ENCODE peak calls at places on chromosome X, in six cellular contexts. One of them, this sample, is unnamed.

GRCh38 chrX:154093965-154094364 is 3.6 kb downstream of the MECP2 start:
- DNase-seq in ascending aorta: no peak
- DNase-seq in A549: no peak
- DNase-seq in tibial nerve: no peak
- DNase-seq in endothelial cell: no peak
- DNase-seq in left ventricle myocardium inferior: no peak
- DNase-seq in this sample: no peak

GRCh38 chrX:87727615-87728014 is 210.0 kb downstream of the KLHL4 start:
- DNase-seq in ascending aorta: no peak
- DNase-seq in A549: no peak
- DNase-seq in tibial nerve: no peak
- DNase-seq in endothelial cell: no peak
- DNase-seq in left ventricle myocardium inferior: no peak
- DNase-seq in this sample: no peak

GRCh38 chrX:6227445-6227820 is 1.2 kb downstream of the NLGN4X start:
- DNase-seq in ascending aorta: no peak
- DNase-seq in A549: no peak
- DNase-seq in tibial nerve: no peak
- DNase-seq in endothelial cell: peak; percentile 5
- DNase-seq in left ventricle myocardium inferior: no peak
- DNase-seq in this sample: no peak

GRCh38 chrX:40663880-40664630 is 16.7 kb upstream of the CXorf38 start:
- DNase-seq in ascending aorta: no peak
- DNase-seq in A549: peak; percentile 39
- DNase-seq in tibial nerve: no peak
- DNase-seq in endothelial cell: peak; percentile 11
- DNase-seq in left ventricle myocardium inferior: no peak
- DNase-seq in this sample: peak; percentile 9

GRCh38 chrX:40105016-40105790 is 7.4 kb upstream of the BCOR start:
- DNase-seq in ascending aorta: no peak
- DNase-seq in A549: no peak
- DNase-seq in tibial nerve: no peak
- DNase-seq in endothelial cell: no peak
- DNase-seq in left ventricle myocardium inferior: peak; percentile 52
- DNase-seq in this sample: peak; percentile 56

GRCh38 chrX:107677501-107677901 is 49.2 kb downstream of the PRPS1 start:
- DNase-seq in ascending aorta: no peak
- DNase-seq in A549: no peak
- DNase-seq in tibial nerve: no peak
- DNase-seq in endothelial cell: no peak
- DNase-seq in left ventricle myocardium inferior: no peak
- DNase-seq in this sample: no peak

GRCh38 chrX:16826207-16826606 is 39.9 kb downstream of the TXLNG start:
- DNase-seq in ascending aorta: no peak
- DNase-seq in A549: peak; percentile 72
- DNase-seq in tibial nerve: no peak
- DNase-seq in endothelial cell: no peak
- DNase-seq in left ventricle myocardium inferior: no peak
- DNase-seq in this sample: no peak

GRCh38 chrX:12804655-12805054 is 13.4 kb downstream of the PRPS2 start:
- DNase-seq in ascending aorta: no peak
- DNase-seq in A549: no peak
- DNase-seq in tibial nerve: no peak
- DNase-seq in endothelial cell: no peak
- DNase-seq in left ventricle myocardium inferior: no peak
- DNase-seq in this sample: no peak

GRCh38 chrX:154840856-154841255 is 6.4 kb upstream of the SMIM9 start:
- DNase-seq in ascending aorta: no peak
- DNase-seq in A549: peak; percentile 54
- DNase-seq in tibial nerve: no peak
- DNase-seq in endothelial cell: no peak
- DNase-seq in left ventricle myocardium inferior: no peak
- DNase-seq in this sample: peak; percentile 3

GRCh38 chrX:116596010-116596409 is 133.2 kb upstream of the CT83 start:
- DNase-seq in ascending aorta: no peak
- DNase-seq in A549: no peak
- DNase-seq in tibial nerve: no peak
- DNase-seq in endothelial cell: no peak
- DNase-seq in left ventricle myocardium inferior: no peak
- DNase-seq in this sample: no peak
- TF ChIP-seq CTCF in ascending aorta: no peak
- TF ChIP-seq CTCF in A549: no peak
- TF ChIP-seq CTCF in tibial nerve: no peak
- TF ChIP-seq CTCF in endothelial cell: no peak
- TF ChIP-seq CTCF in left ventricle myocardium inferior: no peak
- TF ChIP-seq CTCF in this sample: no peak

GRCh38 chrX:82677281-82677680 is 830.8 kb upstream of the POU3F4 start:
- DNase-seq in ascending aorta: no peak
- DNase-seq in A549: no peak
- DNase-seq in tibial nerve: no peak
- DNase-seq in endothelial cell: no peak
- DNase-seq in left ventricle myocardium inferior: no peak
- DNase-seq in this sample: no peak

GRCh38 chrX:82676386-82676785 is 831.7 kb upstream of the POU3F4 start:
- DNase-seq in ascending aorta: no peak
- DNase-seq in A549: peak; percentile 1
- DNase-seq in tibial nerve: no peak
- DNase-seq in endothelial cell: no peak
- DNase-seq in left ventricle myocardium inferior: no peak
- DNase-seq in this sample: no peak
- TF ChIP-seq CTCF in ascending aorta: no peak
- TF ChIP-seq CTCF in A549: peak; percentile 14
- TF ChIP-seq CTCF in tibial nerve: no peak
- TF ChIP-seq CTCF in endothelial cell: peak; percentile 44
- TF ChIP-seq CTCF in left ventricle myocardium inferior: peak; percentile 13
- TF ChIP-seq CTCF in this sample: no peak

GRCh38 chrX:45553417-45553816 is 352.7 kb upstream of the DIPK2B start:
- DNase-seq in ascending aorta: no peak
- DNase-seq in A549: no peak
- DNase-seq in tibial nerve: no peak
- DNase-seq in endothelial cell: no peak
- DNase-seq in left ventricle myocardium inferior: no peak
- DNase-seq in this sample: no peak

GRCh38 chrX:45557390-45557789 is 356.7 kb upstream of the DIPK2B start:
- DNase-seq in ascending aorta: no peak
- DNase-seq in A549: peak; percentile 24
- DNase-seq in tibial nerve: no peak
- DNase-seq in endothelial cell: no peak
- DNase-seq in left ventricle myocardium inferior: no peak
- DNase-seq in this sample: no peak
- TF ChIP-seq CTCF in ascending aorta: no peak
- TF ChIP-seq CTCF in A549: no peak
- TF ChIP-seq CTCF in tibial nerve: no peak
- TF ChIP-seq CTCF in endothelial cell: no peak
- TF ChIP-seq CTCF in left ventricle myocardium inferior: peak; percentile 12
- TF ChIP-seq CTCF in this sample: no peak

DNA sequence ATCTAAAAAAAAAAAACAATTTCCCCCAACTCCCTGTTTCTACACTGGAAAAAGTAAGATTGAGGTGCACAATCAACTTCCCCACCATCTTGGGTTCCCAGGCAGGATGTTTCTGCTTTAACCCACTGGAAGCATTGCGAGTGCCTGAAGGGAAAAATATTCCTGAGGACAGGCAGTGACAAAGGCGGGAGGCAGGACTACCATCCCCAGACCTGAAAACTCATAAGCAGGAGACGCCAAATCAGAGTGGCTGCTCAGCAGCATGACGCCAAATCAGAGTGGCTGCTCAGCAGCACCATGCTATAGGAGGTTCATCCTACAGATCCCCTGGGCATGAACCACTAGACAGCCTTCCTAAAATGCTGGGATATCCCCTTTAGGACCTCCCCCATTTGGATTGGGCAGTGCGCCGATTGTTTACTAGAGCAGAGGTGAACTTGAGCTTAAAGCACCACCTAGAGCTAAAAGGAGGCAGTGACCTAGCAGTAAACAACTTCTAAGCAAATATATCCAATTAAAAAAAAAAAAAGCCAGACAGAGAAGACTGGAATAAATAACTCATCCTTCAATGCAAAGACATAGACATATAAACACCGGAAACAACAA is 35.0 kb upstream of the GK start:
- DNase-seq in ascending aorta: no peak
- DNase-seq in A549: peak; percentile 26
- DNase-seq in tibial nerve: no peak
- DNase-seq in endothelial cell: no peak
- DNase-seq in left ventricle myocardium inferior: no peak
- DNase-seq in this sample: peak; percentile 1
- TF ChIP-seq CTCF in ascending aorta: no peak
- TF ChIP-seq CTCF in A549: no peak
- TF ChIP-seq CTCF in tibial nerve: no peak
- TF ChIP-seq CTCF in endothelial cell: no peak
- TF ChIP-seq CTCF in left ventricle myocardium inferior: no peak
- TF ChIP-seq CTCF in this sample: no peak

GRCh38 chrX:131745942-131746489 is 202.1 kb downstream of the OR13H1 start:
- DNase-seq in ascending aorta: no peak
- DNase-seq in A549: no peak
- DNase-seq in tibial nerve: no peak
- DNase-seq in endothelial cell: no peak
- DNase-seq in left ventricle myocardium inferior: no peak
- DNase-seq in this sample: no peak

GRCh38 chrX:131741103-131741581 is 197.3 kb downstream of the OR13H1 start:
- DNase-seq in ascending aorta: peak; percentile 52
- DNase-seq in A549: peak; percentile 50
- DNase-seq in tibial nerve: no peak
- DNase-seq in endothelial cell: no peak
- DNase-seq in left ventricle myocardium inferior: no peak
- DNase-seq in this sample: no peak

GRCh38 chrX:131747173-131747572 is 203.3 kb downstream of the OR13H1 start:
- DNase-seq in ascending aorta: no peak
- DNase-seq in A549: peak; percentile 95
- DNase-seq in tibial nerve: no peak
- DNase-seq in endothelial cell: no peak
- DNase-seq in left ventricle myocardium inferior: no peak
- DNase-seq in this sample: no peak

DNA sequence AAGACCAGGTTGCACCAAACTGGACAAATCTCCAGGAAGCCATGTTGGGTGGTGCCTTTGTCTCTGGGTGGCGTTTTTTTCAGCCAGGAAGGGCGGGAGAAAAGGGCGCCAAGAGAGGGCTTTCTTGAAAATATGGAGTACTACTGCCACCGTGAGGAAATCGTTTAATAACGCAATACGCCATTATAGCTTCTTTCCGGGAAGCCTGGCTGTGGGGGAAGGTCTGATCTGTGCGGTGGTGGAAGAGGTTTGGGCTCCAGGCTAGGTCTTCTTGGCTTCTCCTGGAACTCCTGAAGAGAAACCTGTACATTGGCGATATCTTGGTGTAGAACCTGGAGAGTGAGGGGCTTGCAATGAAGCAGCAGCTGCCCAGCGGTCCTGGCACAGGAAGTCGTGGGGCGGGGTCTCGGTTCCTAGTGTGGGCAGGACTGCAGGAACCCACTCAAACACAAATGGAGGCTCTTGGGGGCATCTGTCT is 202.7 kb downstream of the OR13H1 start:
- DNase-seq in ascending aorta: peak; percentile 43
- DNase-seq in A549: peak; percentile 92
- DNase-seq in tibial nerve: no peak
- DNase-seq in endothelial cell: no peak
- DNase-seq in left ventricle myocardium inferior: no peak
- DNase-seq in this sample: no peak
- TF ChIP-seq CTCF in ascending aorta: peak; percentile 41
- TF ChIP-seq CTCF in A549: peak; percentile 54
- TF ChIP-seq CTCF in tibial nerve: no peak
- TF ChIP-seq CTCF in endothelial cell: no peak
- TF ChIP-seq CTCF in left ventricle myocardium inferior: no peak
- TF ChIP-seq CTCF in this sample: no peak